ENCODE peak calls at places on chromosome 7, in ten cellular contexts. V is brain microvascular endothelial cell, R is SHP77, K is iPS DF 19.7, C is fibroblast of the aortic adventitia, Q is ureter, L is Peyer's patch, A is GM23338, J is NAMALWA, Y is skeletal muscle cell. P is an unnamed sample.

GRCh38 chr7:79968249-79968648 is 166.4 kb upstream of the GNAI1 start:
- DNase-seq in V (no peak), R (no peak), K (peak; percentile 12), C (no peak), Q (no peak), L (no peak), A (peak; percentile 47), J (no peak), Y (no peak), P (no peak)

GRCh38 chr7:18508441-18509427 is 13.2 kb downstream of the HDAC9 start:
- DNase-seq in V (peak; percentile 93), R (no peak), K (no peak), C (peak; percentile 96), Q (no peak), L (no peak), A (peak; percentile 60), J (peak; percentile 76), Y (peak; percentile 85), P (peak; percentile 53)

GRCh38 chr7:144255471-144255897 is 9.1 kb downstream of the OR2A7 start:
- DNase-seq in V (no peak), R (no peak), K (no peak), C (no peak), Q (no peak), L (no peak), A (peak; percentile 5), J (no peak), Y (no peak), P (no peak)

GRCh38 chr7:73340514-73340913 is 12.6 kb downstream of the FKBP6 start:
- DNase-seq in V (no peak), R (no peak), K (peak; percentile 23), C (no peak), Q (no peak), L (no peak), A (peak; percentile 46), J (no peak), Y (no peak), P (no peak)

GRCh38 chr7:131945313-131945831 is 388.9 kb upstream of the PODXL start:
- DNase-seq in V (peak; percentile 12), R (peak; percentile 45), K (peak; percentile 12), C (peak; percentile 34), Q (no peak), L (peak; percentile 71), A (peak; percentile 95), J (peak; percentile 73), Y (no peak), P (peak; percentile 39)

GRCh38 chr7:16034353-16034752 is 347.9 kb upstream of the MEOX2 start:
- DNase-seq in V (peak; percentile 29), R (no peak), K (no peak), C (peak; percentile 13), Q (no peak), L (no peak), A (no peak), J (no peak), Y (peak; percentile 48), P (no peak)

GRCh38 chr7:7354674-7355073 is 172.3 kb downstream of the C1GALT1 start:
- DNase-seq in V (no peak), R (no peak), K (no peak), C (no peak), Q (no peak), L (no peak), A (peak; percentile 64), J (no peak), Y (no peak), P (no peak)

GRCh38 chr7:121395494-121395960 is 581 bp downstream of the FAM3C start:
- DNase-seq in V (peak; percentile 37), R (peak; percentile 15), K (peak; percentile 23), C (peak; percentile 23), Q (no peak), L (no peak), A (peak; percentile 80), J (peak; percentile 80), Y (no peak), P (peak; percentile 9)

GRCh38 chr7:92246363-92247101 is 758 bp downstream of the ANKIB1 start:
- DNase-seq in V (no peak), R (no peak), K (no peak), C (peak; percentile 30), Q (no peak), L (peak; percentile 53), A (peak; percentile 77), J (peak; percentile 81), Y (no peak), P (peak; percentile 40)

GRCh38 chr7:133052826-133053225 is 29.1 kb downstream of the CHCHD3 start:
- DNase-seq in V (no peak), R (no peak), K (no peak), C (peak; percentile 70), Q (no peak), L (no peak), A (no peak), J (no peak), Y (no peak), P (no peak)

GRCh38 chr7:38873433-38873832 is 35.6 kb downstream of the VPS41 start:
- DNase-seq in V (no peak), R (no peak), K (no peak), C (no peak), Q (no peak), L (no peak), A (no peak), J (peak; percentile 36), Y (no peak), P (no peak)

GRCh38 chr7:130951976-130952313 is 217.9 kb upstream of the KLF14 start:
- DNase-seq in V (no peak), R (no peak), K (no peak), C (no peak), Q (no peak), L (no peak), A (peak; percentile 48), J (no peak), Y (no peak), P (no peak)

GRCh38 chr7:6149996-6150395 is 118.8 kb downstream of the ANKRD61 start:
- DNase-seq in V (no peak), R (no peak), K (no peak), C (no peak), Q (no peak), L (no peak), A (no peak), J (no peak), Y (no peak), P (no peak)

GRCh38 chr7:20329389-20330175 is 1.1 kb upstream of the ITGB8 start:
- DNase-seq in V (peak; percentile 61), R (peak; percentile 89), K (no peak), C (peak; percentile 82), Q (peak; percentile 79), L (peak; percentile 74), A (peak; percentile 90), J (no peak), Y (no peak), P (peak; percentile 54)

GRCh38 chr7:24854866-24855265 is 97.6 kb upstream of the GSDME start:
- DNase-seq in V (no peak), R (no peak), K (no peak), C (peak; percentile 33), Q (no peak), L (no peak), A (no peak), J (no peak), Y (no peak), P (no peak)

GRCh38 chr7:24158976-24159375 is 125.0 kb upstream of the NPY start:
- DNase-seq in V (no peak), R (no peak), K (no peak), C (no peak), Q (no peak), L (no peak), A (no peak), J (no peak), Y (no peak), P (no peak)

GRCh38 chr7:39589323-39590111 is 23.3 kb downstream of the YAE1 start:
- DNase-seq in V (peak; percentile 94), R (no peak), K (peak; percentile 63), C (peak; percentile 87), Q (no peak), L (no peak), A (peak; percentile 78), J (peak; percentile 41), Y (peak; percentile 57), P (peak; percentile 36)

GRCh38 chr7:5596046-5596895 is 172.6 kb upstream of the TNRC18 start:
- DNase-seq in V (peak; percentile 94), R (no peak), K (no peak), C (peak; percentile 92), Q (peak; percentile 92), L (peak; percentile 55), A (peak; percentile 55), J (no peak), Y (peak; percentile 87), P (peak; percentile 97)

GRCh38 chr7:101696-102376 is 90.5 kb upstream of the FAM20C start:
- DNase-seq in V (peak; percentile 22), R (no peak), K (no peak), C (peak; percentile 30), Q (no peak), L (no peak), A (no peak), J (no peak), Y (no peak), P (peak; percentile 45)

GRCh38 chr7:8213381-8213780 is 48.6 kb downstream of the ICA1 start:
- DNase-seq in V (no peak), R (no peak), K (no peak), C (no peak), Q (no peak), L (no peak), A (no peak), J (no peak), Y (no peak), P (no peak)

GRCh38 chr7:151644554-151644953 is 124.9 kb upstream of the RHEB start:
- DNase-seq in V (no peak), R (no peak), K (no peak), C (no peak), Q (no peak), L (no peak), A (no peak), J (no peak), Y (no peak), P (no peak)

GRCh38 chr7:133481676-133482075 is 228.8 kb downstream of the EXOC4 start:
- DNase-seq in V (peak; percentile 82), R (no peak), K (no peak), C (peak; percentile 78), Q (no peak), L (no peak), A (no peak), J (no peak), Y (peak; percentile 49), P (peak; percentile 38)

P was measured in hepatic stellate cell.